ENCODE peak calls at places on chromosomes 6 and 20, in eight cellular contexts. H, R, G, O, I, C, B and K are unnamed samples.

GRCh38 chr6:17417817-17418216 is 24.4 kb downstream of the CAP2 start:
- DNase-seq in B (peak; percentile 38), C (peak; percentile 83), R (peak; percentile 98), G (peak; percentile 85), O (no peak), H (peak; percentile 45), I (peak; percentile 63), K (peak; percentile 87)

GRCh38 chr6:31585531-31585930 is 546 bp upstream of the LST1 start:
- DNase-seq in C (peak; percentile 36), I (no peak), R (no peak), O (no peak), G (peak; percentile 30), H (no peak), B (no peak), K (peak; percentile 30)

GRCh38 chr6:76221525-76221924 is 149.1 kb upstream of the IMPG1 start:
- DNase-seq in I (no peak), B (no peak), C (no peak), G (no peak), H (no peak), O (no peak), R (no peak), K (no peak)

GRCh38 chr6:28490191-28490890 is 25.3 kb downstream of the GPX6 start:
- DNase-seq in G (no peak), B (no peak), O (no peak), I (no peak), C (no peak), R (no peak), H (no peak), K (peak; percentile 56)

GRCh38 chr6:7803219-7803618 is 77.3 kb downstream of the BMP6 start:
- DNase-seq in G (no peak), B (peak; percentile 3), R (no peak), I (no peak), H (no peak), O (no peak), C (no peak), K (no peak)

GRCh38 chr6:2197177-2197671 is 48.2 kb downstream of the GMDS start:
- DNase-seq in H (no peak), I (no peak), C (no peak), O (no peak), G (no peak), B (peak; percentile 72), R (peak; percentile 72), K (peak; percentile 56)

GRCh38 chr6:48098923-48099322 is 12.1 kb downstream of the PTCHD4 start:
- DNase-seq in C (no peak), B (peak; percentile 31), R (peak; percentile 41), O (no peak), H (no peak), I (no peak), G (no peak), K (peak; percentile 45)

GRCh38 chr6:33685411-33686224 is 25.9 kb downstream of the UQCC2 start:
- DNase-seq in G (peak; percentile 58), R (no peak), I (no peak), H (no peak), B (no peak), C (no peak), O (no peak), K (no peak)

DNA sequence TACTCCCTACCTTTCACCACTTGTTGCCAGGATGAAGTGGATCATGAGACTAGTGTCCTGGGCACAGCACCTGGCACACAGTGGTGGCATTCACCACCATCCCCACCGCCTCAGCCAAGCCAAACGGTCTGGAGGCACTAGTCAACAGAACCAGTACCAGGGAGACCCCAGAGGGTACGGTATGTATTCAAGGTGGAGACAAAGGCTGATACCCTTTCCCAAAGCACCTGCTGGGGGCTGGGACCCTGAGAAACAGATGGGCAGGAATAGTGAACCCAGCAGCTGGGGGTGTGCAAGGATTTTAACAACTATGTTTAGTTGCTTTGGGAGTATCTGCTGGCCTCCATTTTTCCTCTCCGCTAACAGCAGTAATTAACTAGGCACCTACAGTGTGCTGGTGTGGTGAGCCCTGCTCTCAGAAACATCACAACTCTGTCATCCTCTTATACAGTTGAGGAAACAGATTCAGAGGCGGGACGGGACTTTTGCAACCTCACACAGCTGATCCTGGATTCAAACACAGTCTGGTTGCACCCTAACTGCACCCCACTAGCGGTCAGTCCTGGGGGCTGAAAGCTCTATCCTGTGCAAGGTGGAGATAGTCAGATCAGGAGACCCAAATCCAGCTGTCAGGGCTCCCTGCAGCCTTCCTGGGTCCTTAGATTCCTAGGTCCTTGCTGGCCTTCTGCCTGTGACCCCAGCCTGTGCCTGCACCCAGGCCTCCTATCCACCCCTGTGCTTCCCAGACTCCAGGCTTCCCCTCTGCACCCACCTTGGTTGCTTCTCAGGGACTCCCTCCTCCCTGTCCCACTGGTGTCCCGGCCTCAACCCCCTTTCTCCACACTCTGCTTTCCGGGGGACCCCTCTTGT is 1.2 kb downstream of the SNTA1 start:
- DNase-seq in O (no peak), C (no peak), I (no peak), G (peak; percentile 88), R (no peak), H (no peak), B (no peak), K (no peak)
- H3K4me3 ChIP-seq in O (peak overlapping the region; percentile 50), C (peak overlapping the region; percentile 83), I (peak overlapping the region; percentile 44), G (peak overlapping the region; percentile 78), R (peak overlapping the region; percentile 58), H (peak overlapping the region; percentile 93), B (no peak overlapping the region), K (peak overlapping the region; percentile 81)

GRCh38 chr20:59949911-59950310 is 8.3 kb upstream of the CDH26 start:
- DNase-seq in O (no peak), G (no peak), I (no peak), H (no peak), R (no peak), C (no peak), B (no peak), K (no peak)
- H3K27ac ChIP-seq in O (no peak overlapping the region), G (no peak overlapping the region), I (no peak overlapping the region), H (no peak overlapping the region), R (no peak overlapping the region), C (no peak overlapping the region), B (no peak overlapping the region), K (no peak overlapping the region)

GRCh38 chr6:55281215-55281614 is 46.1 kb upstream of the GFRAL start:
- DNase-seq in H (no peak), G (no peak), C (no peak), R (no peak), I (no peak), B (no peak), O (no peak), K (no peak)

GRCh38 chr6:55277628-55278003 is 49.7 kb upstream of the GFRAL start:
- DNase-seq in B (no peak), H (no peak), O (no peak), C (no peak), R (no peak), I (no peak), G (no peak), K (no peak)

GRCh38 chr6:55282145-55282544 is 45.1 kb upstream of the GFRAL start:
- DNase-seq in R (no peak), I (no peak), C (no peak), H (no peak), O (no peak), B (no peak), G (no peak), K (no peak)

DNA sequence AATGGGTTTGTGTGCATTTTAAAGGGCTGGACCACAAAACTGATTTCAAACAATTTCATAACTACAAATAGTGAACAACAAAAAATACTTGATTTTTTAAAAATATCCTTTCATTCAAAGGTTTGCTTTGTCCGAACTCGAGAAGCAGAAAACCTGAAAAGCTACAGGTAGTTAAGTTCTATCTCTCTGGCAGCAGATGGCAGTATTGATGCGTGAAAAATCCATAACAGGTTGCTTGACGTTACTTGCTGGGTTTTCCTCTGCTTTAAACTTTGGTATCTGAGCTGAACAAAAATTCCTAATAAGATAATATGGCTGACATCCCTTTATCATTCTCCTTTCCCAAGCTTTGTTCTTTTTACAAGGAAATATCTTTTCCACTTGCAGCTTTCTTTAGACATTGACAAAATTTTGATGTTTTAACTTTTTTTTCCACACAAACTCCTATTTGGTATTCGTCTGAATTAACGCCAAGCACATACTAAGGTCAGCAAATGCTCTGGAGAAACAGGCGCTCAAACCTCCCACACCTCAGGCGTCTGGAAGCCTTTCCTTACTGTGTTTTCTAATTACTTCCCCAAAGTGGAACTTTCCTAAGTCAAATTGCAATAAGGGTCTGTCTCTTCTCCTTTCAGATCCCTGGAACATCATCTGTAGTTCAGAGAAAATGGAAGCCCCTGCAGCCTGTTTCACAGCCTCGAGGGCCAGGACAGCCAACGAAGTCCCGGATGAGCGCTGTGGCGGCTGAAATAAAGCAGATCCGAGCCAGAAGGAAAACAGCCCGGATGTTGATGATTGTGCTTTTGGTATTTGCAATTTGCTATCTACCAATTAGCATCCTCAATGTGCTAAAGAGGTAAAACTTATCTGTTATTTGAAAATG is 50.3 kb upstream of the GFRAL start:
- DNase-seq in R (peak; percentile 44), B (peak; percentile 39), C (peak; percentile 74), G (no peak), O (peak; percentile 25), I (no peak), H (peak; percentile 61), K (peak; percentile 55)
- H3K4me2 ChIP-seq in R (no peak overlapping the region), B (peak overlapping the region; percentile 18), C (peak overlapping the region; percentile 58), G (peak overlapping the region; percentile 74), O (peak overlapping the region; percentile 4), I (no peak overlapping the region), H (no peak overlapping the region), K (no peak overlapping the region)

GRCh38 chr6:119297049-119297448 is 52.5 kb downstream of the MAN1A1 start:
- DNase-seq in I (no peak), O (no peak), R (no peak), B (no peak), G (no peak), C (no peak), H (no peak), K (no peak)

GRCh38 chr6:119299694-119300093 is 49.9 kb downstream of the MAN1A1 start:
- DNase-seq in B (no peak), G (no peak), O (no peak), I (no peak), R (no peak), C (no peak), H (no peak), K (no peak)

GRCh38 chr6:119294984-119295383 is 54.6 kb downstream of the MAN1A1 start:
- DNase-seq in B (no peak), R (no peak), O (no peak), G (no peak), C (no peak), I (no peak), H (no peak), K (no peak)

GRCh38 chr6:119301429-119301828 is 48.1 kb downstream of the MAN1A1 start:
- DNase-seq in C (no peak), O (no peak), H (no peak), I (no peak), B (no peak), R (no peak), G (no peak), K (no peak)

DNA sequence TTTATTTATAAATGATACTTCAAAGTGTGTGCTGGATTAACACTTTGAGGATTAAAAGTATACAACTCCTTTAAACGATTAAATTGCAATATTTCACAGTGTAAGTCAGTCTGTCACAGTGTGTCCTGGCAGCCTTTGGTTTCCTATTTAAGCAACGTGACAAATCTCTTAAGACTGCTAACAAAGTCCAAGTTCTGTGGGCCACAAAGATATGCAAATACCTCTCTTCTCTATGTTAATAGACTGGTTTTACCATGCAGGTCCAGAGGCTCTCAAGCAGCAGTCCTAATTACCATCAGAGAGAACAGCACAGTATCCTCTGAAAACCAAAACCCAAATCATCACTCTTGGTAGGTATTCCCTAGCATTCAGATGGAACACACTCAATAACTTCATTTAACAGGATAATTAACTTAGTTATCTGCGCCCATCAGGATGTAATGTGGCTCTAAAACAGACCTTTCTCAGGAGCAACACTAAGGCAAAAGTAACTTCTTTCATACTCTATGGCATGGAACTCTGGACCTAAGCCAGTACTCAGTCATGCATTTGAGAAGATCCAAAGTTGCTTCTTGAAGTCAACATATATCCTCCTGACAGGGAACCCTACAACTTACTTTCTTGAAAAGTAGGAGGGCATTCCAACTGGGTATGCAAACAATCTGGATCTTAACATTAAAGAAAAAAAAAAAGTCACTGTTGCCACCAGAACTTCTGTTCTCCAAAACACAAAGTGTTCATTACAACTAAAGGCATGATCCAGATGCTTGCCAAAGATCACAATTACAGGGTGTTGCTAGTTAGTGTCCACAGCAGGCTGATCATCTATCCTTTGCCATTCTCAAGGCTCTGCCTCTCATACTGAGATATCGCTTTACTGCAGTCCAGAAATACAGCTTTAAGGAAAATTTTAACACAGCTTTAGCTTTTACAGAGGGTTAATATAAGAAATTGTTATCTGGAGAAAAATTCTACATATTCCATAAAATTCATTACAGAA is 53.2 kb downstream of the MAN1A1 start:
- DNase-seq in G (no peak), O (no peak), I (no peak), H (no peak), C (no peak), B (no peak), R (peak; percentile 53), K (no peak)
- H3K4me3 ChIP-seq in G (no peak overlapping the region), O (no peak overlapping the region), I (no peak overlapping the region), H (no peak overlapping the region), C (no peak overlapping the region), B (no peak overlapping the region), R (no peak overlapping the region), K (no peak overlapping the region)